ENCODE peak calls at places on chromosomes 4 and X, in eight cellular contexts. H is AG09309, J is epithelial cell of proximal tubule, X is AG10803, C is tibial artery, E is colonic mucosa, W is upper lobe of left lung, A is body of pancreas. Y is an unnamed sample.

GRCh38 chr4:151356510-151356909 is 31.1 kb upstream of the SH3D19 start:
- DNase-seq in E (no peak), A (no peak), J (no peak), X (peak; percentile 13), H (no peak), W (no peak), C (no peak), Y (no peak)

GRCh38 chr4:3336389-3337356 is 43.9 kb downstream of the RGS12 start:
- DNase-seq in W (no peak), X (no peak), E (no peak), A (no peak), C (no peak), J (no peak), H (no peak), Y (no peak)

GRCh38 chrX:155027509-155028066 is 944 bp downstream of the FUNDC2 start:
- DNase-seq in X (peak; percentile 76), W (no peak), E (peak; percentile 29), A (peak; percentile 30), J (no peak), H (peak; percentile 61), C (peak; percentile 21), Y (peak; percentile 37)

GRCh38 chr4:150579591-150580234 is 2.2 kb upstream of the MAB21L2 start:
- DNase-seq in W (peak; percentile 82), X (peak; percentile 34), C (no peak), H (no peak), J (no peak), E (no peak), A (no peak), Y (no peak)

GRCh38 chr4:88158360-88159136 is at the start of gene ABCG2:
- DNase-seq in X (peak; percentile 47), H (no peak), C (peak; percentile 24), W (peak; percentile 90), A (peak; percentile 12), J (no peak), E (peak; percentile 29), Y (no peak)

GRCh38 chrX:46588263-46588662 is 14.7 kb downstream of the CHST7 start:
- DNase-seq in E (no peak), X (peak; percentile 76), C (peak; percentile 67), H (no peak), J (no peak), A (peak; percentile 21), W (no peak), Y (no peak)

GRCh38 chrX:72123471-72124185 is 8.1 kb downstream of the RTL5 start:
- DNase-seq in X (peak; percentile 66), W (no peak), J (no peak), C (peak; percentile 75), A (peak; percentile 50), E (no peak), H (no peak), Y (peak; percentile 55)

GRCh38 chr4:112082954-112083586 is 62.2 kb upstream of the FAM241A start:
- DNase-seq in X (peak; percentile 72), J (peak; percentile 94), E (peak; percentile 52), C (no peak), H (no peak), A (no peak), W (no peak), Y (peak; percentile 69)

GRCh38 chr4:80362578-80363181 is 27.1 kb downstream of the CFAP299 start:
- DNase-seq in A (no peak), X (peak; percentile 45), J (no peak), H (peak; percentile 5), E (peak; percentile 50), W (no peak), C (no peak), Y (no peak)

GRCh38 chr4:35970366-35970960 is 273.9 kb downstream of the ARAP2 start:
- DNase-seq in E (no peak), H (no peak), X (no peak), C (no peak), A (no peak), J (no peak), W (no peak), Y (no peak)

GRCh38 chrX:29024813-29025342 is 437.6 kb downstream of the IL1RAPL1 start:
- DNase-seq in C (no peak), E (no peak), A (no peak), J (no peak), H (no peak), X (no peak), W (no peak), Y (no peak)

GRCh38 chr4:156293657-156294297 is 340.1 kb upstream of the CTSO start:
- DNase-seq in E (no peak), H (peak; percentile 7), J (no peak), C (no peak), A (no peak), X (peak; percentile 59), W (no peak), Y (peak; percentile 60)

GRCh38 chrX:154025230-154025629 is 5.5 kb upstream of the IRAK1 start:
- DNase-seq in W (no peak), E (no peak), C (no peak), H (no peak), X (no peak), A (no peak), J (no peak), Y (no peak)

GRCh38 chrX:10579753-10580060 is 40.7 kb downstream of the MID1 start:
- DNase-seq in C (no peak), A (no peak), E (no peak), H (no peak), W (no peak), X (no peak), J (peak; percentile 64), Y (no peak)

DNA sequence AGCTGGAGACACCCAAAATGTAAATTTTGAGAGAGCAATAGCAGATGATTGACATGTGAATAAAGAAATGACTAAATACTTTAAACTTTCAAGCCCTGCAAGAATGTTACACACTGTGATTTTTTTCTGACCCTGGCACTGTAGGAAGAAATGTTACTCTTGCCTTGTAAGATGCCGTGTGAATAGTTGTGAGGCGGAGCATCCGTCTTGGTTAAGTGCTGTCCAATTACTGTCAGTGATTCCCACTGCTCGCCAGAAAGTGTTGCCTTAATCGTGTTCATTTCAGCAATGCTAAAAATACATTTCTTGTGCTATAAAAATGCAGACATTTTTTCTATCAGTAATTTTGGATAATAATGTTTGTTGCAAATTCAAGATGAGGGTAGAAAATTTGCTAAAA is 1248.1 kb downstream of the RAPGEF2 start:
- DNase-seq in W (no peak), X (no peak), J (no peak), C (no peak), E (no peak), A (no peak), H (no peak), Y (peak; percentile 5)
- H3K4me3 ChIP-seq in W (no peak overlapping the region), X (no peak overlapping the region), J (no peak overlapping the region), C (no peak overlapping the region), E (no peak overlapping the region), A (no peak overlapping the region), H (no peak overlapping the region), Y (no peak overlapping the region)

GRCh38 chr4:24516926-24517325 is 67.4 kb downstream of the DHX15 start:
- DNase-seq in J (no peak), A (no peak), E (no peak), C (no peak), X (no peak), H (no peak), W (no peak), Y (no peak)
- TF ChIP-seq CTCF in J (no peak), A (no peak), E (no peak), C (no peak), X (no peak), H (no peak), W (no peak), Y (no peak)

DNA sequence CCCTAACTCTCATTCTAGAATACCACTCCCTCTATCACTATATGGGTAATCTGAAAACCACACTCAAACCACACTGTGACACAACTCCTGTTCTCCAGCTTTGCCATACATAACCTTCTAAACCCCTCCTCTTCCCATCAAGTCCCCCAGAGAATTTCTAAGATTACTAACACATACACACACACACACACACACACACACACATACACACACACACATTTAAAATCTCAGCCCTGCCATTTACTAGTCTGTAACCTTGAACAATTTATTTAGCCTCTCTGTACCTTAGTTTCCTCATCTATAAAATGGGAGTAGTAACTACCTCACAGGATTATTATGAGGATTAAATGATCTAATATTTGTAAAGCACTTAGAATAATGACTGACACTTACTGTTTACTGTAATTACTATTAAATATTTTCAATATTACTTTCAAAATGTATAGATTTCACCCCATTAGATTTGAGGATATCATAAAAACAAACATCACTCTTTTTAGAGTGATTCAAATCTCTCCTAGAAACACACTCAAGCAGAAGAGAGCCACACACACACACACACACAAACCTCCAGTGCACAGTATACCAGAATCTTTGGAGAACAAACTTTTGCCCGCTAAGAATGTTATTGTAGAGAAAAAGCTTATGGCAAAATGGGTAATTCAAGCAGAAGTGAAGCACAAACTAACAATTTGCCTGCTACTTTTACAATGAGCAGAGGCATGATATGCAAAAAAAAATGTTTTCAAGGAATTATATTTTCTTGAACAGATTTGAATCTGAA is 3.8 kb downstream of the ANKRD50 start:
- DNase-seq in W (no peak), A (no peak), C (no peak), J (no peak), X (peak; percentile 43), E (no peak), H (no peak), Y (no peak)
- H3K4me3 ChIP-seq in W (no peak overlapping the region), A (no peak overlapping the region), C (peak overlapping the region; percentile 71), J (peak overlapping the region; percentile 12), X (peak overlapping the region; percentile 5), E (no peak overlapping the region), H (no peak overlapping the region), Y (peak overlapping the region; percentile 80)

GRCh38 chrX:427812-428725 is 41.4 kb upstream of the PPP2R3B start:
- DNase-seq in H (no peak), C (no peak), X (peak; percentile 19), J (no peak), W (no peak), A (no peak), E (no peak), Y (no peak)
- TF ChIP-seq CTCF in H (peak; percentile 8), C (no peak), X (peak; percentile 38), J (peak; percentile 27), W (no peak), A (no peak), E (no peak), Y (peak; percentile 34)

GRCh38 chr4:176323511-176324160 is 3.9 kb downstream of the SPCS3 start:
- DNase-seq in A (no peak), J (no peak), E (no peak), H (no peak), W (no peak), X (peak; percentile 32), C (no peak), Y (no peak)
- H3K4me3 ChIP-seq in A (no peak overlapping the region), J (peak overlapping the region; percentile 92), E (no peak overlapping the region), H (no peak overlapping the region), W (no peak overlapping the region), X (no peak overlapping the region), C (no peak overlapping the region), Y (no peak overlapping the region)

GRCh38 chr4:16055454-16055853 is 28.4 kb downstream of the PROM1 start:
- DNase-seq in C (no peak), A (no peak), H (no peak), E (no peak), W (no peak), X (no peak), J (no peak), Y (no peak)
- TF ChIP-seq CTCF in C (no peak), A (no peak), H (no peak), E (no peak), W (no peak), X (no peak), J (no peak), Y (no peak)